ENCODE peak calls at places on chromosomes 11 and 22, in nine cellular contexts. K is OCI-M1; L is RPMI8226; A is Caki2; D is fibroblast of mammary gland; N is stimulated activated CD4-positive, alpha-beta T cell treated with anti-CD3 and anti-CD28 coated beads, Interleukin-4, amount 100 ng/mL, for 24 hours; F is testis; V is HAP-1; H is brain microvascular endothelial cell. E is an unnamed sample.
A peak's percentile ranks its signal among the peaks of the same experiment; 100 is the strongest.

GRCh38 chr11:36308577-36308976 is 12.5 kb downstream of the PRR5L start:
- DNase-seq in N (no peak), H (no peak), L (no peak), V (no peak), A (no peak), D (no peak), F (peak; percentile 17), K (no peak), E (no peak)

GRCh38 chr22:28816994-28817530 is 16.7 kb upstream of the XBP1 start:
- DNase-seq in L (no peak), A (no peak), H (no peak), F (no peak), N (no peak), D (no peak), V (no peak), K (no peak), E (no peak)

GRCh38 chr11:30526558-30526957 is 59.6 kb downstream of the MPPED2 start:
- DNase-seq in L (no peak), D (no peak), N (no peak), V (no peak), K (no peak), A (no peak), F (no peak), H (no peak), E (no peak)

GRCh38 chr11:35798983-35799382 is 136.4 kb downstream of the TRIM44 start:
- DNase-seq in H (no peak), N (no peak), L (no peak), D (no peak), K (no peak), A (no peak), V (no peak), F (no peak), E (no peak)

GRCh38 chr11:58498464-58498863 is 9.4 kb downstream of the OR5B21 start:
- DNase-seq in L (no peak), K (no peak), V (no peak), A (no peak), N (no peak), F (no peak), H (no peak), D (no peak), E (peak; percentile 11)

GRCh38 chr22:41001722-41002122 is 50.5 kb downstream of the RBX1 start:
- DNase-seq in A (peak; percentile 78), D (peak; percentile 71), K (no peak), V (peak; percentile 21), F (no peak), N (no peak), L (no peak), H (peak; percentile 11), E (peak; percentile 28)

GRCh38 chr11:130300567-130300966 is 14.2 kb downstream of the ZBTB44 start:
- DNase-seq in V (no peak), D (no peak), L (peak; percentile 33), N (no peak), A (no peak), H (no peak), F (no peak), K (peak; percentile 50), E (no peak)

GRCh38 chr11:3040881-3041280 is 16.3 kb downstream of the CARS1 start:
- DNase-seq in D (no peak), V (no peak), K (no peak), A (no peak), F (no peak), L (no peak), H (no peak), N (no peak), E (no peak)

GRCh38 chr11:118098996-118099837 is 12.5 kb upstream of the SMIM35 start:
- DNase-seq in L (no peak), N (no peak), A (no peak), K (peak; percentile 52), V (peak; percentile 14), F (no peak), H (no peak), D (no peak), E (no peak)

GRCh38 chr22:23414727-23415489 is 165.2 kb downstream of the IGLL1 start:
- DNase-seq in H (no peak), F (no peak), A (no peak), L (no peak), V (no peak), N (no peak), K (no peak), D (no peak), E (no peak)

GRCh38 chr11:69126286-69126685 is 29.4 kb upstream of the SMIM38 start:
- DNase-seq in H (no peak), D (no peak), A (no peak), L (no peak), K (no peak), V (no peak), N (no peak), F (no peak), E (no peak)

GRCh38 chr11:35404397-35404775 is 15.0 kb downstream of the SLC1A2 start:
- DNase-seq in F (peak; percentile 53), V (peak; percentile 59), N (peak; percentile 23), K (peak; percentile 39), A (no peak), L (peak; percentile 6), H (no peak), D (peak; percentile 42), E (peak; percentile 38)

GRCh38 chr11:111417766-111418435 is 38.8 kb upstream of the POU2AF1 start:
- DNase-seq in A (peak; percentile 69), N (no peak), D (peak; percentile 90), K (no peak), F (peak; percentile 84), L (peak; percentile 49), H (peak; percentile 31), V (no peak), E (peak; percentile 89)

GRCh38 chr11:70064726-70065317 is 13.3 kb upstream of the ANO1 start:
- DNase-seq in D (no peak), K (no peak), F (no peak), N (no peak), H (no peak), L (no peak), V (no peak), A (no peak), E (no peak)

GRCh38 chr11:60783141-60783484 is 2.0 kb upstream of the MS4A10 start:
- DNase-seq in A (no peak), H (no peak), D (no peak), N (no peak), K (no peak), F (no peak), V (no peak), L (no peak), E (no peak)

GRCh38 chr11:2702771-2703486 is 3.1 kb upstream of the KCNQ1OT1 start:
- DNase-seq in F (no peak), V (no peak), N (no peak), H (no peak), L (peak; percentile 69), D (no peak), A (no peak), K (no peak), E (no peak)

GRCh38 chr11:66020618-66021357 is 5.5 kb downstream of the CATSPER1 start:
- DNase-seq in F (no peak), N (no peak), H (peak; percentile 47), D (peak; percentile 79), V (no peak), L (peak; percentile 40), A (peak; percentile 61), K (peak; percentile 71), E (peak; percentile 51)

GRCh38 chr11:105132716-105133511 is 6.7 kb downstream of the CARD18 start:
- DNase-seq in H (peak; percentile 95), V (no peak), N (no peak), F (no peak), K (no peak), D (peak; percentile 77), A (no peak), L (no peak), E (peak; percentile 36)

GRCh38 chr11:57251037-57251436 is 14.0 kb upstream of the APLNR start:
- DNase-seq in F (peak; percentile 23), A (no peak), N (no peak), L (no peak), H (no peak), D (no peak), K (no peak), V (no peak), E (no peak)

GRCh38 chr11:108973402-108974119 is 308.7 kb downstream of the DDX10 start:
- DNase-seq in K (no peak), F (no peak), L (no peak), H (peak; percentile 64), N (no peak), D (peak; percentile 86), A (peak; percentile 82), V (no peak), E (peak; percentile 79)

GRCh38 chr22:35961480-35961902 is 67.1 kb downstream of the RBFOX2 start:
- DNase-seq in D (peak; percentile 76), H (peak; percentile 59), F (peak; percentile 40), N (no peak), A (peak; percentile 43), K (no peak), V (peak; percentile 52), L (no peak), E (peak; percentile 88)

GRCh38 chr11:126543691-126544090 is 188.2 kb downstream of the ST3GAL4 start:
- DNase-seq in D (no peak), K (no peak), A (no peak), N (no peak), V (no peak), L (no peak), H (no peak), F (no peak), E (no peak)